ENCODE peak calls at places on chromosomes 4 and X, in ten cellular contexts. One of them, this sample, is unnamed.
A peak's percentile ranks its signal among the peaks of the same experiment; 100 is the strongest.

GRCh38 chrX:107429090-107429489 is 20.4 kb upstream of the FRMPD3 start:
- DNase-seq in Panc1: no peak
- DNase-seq in stromal cell of bone marrow: no peak
- DNase-seq in T-helper 2 cell: no peak
- DNase-seq in fibroblast of gingiva: no peak
- DNase-seq in NCI-H2029 treated with DMSO at 0.1 percent for 48 hours: no peak
- DNase-seq in cortex of kidney: no peak
- DNase-seq in pancreas: peak; percentile 59
- DNase-seq in fibroblast of the aortic adventitia: peak; percentile 28
- DNase-seq in EL: peak; percentile 17
- DNase-seq in this sample: peak; percentile 36

GRCh38 chr4:17502764-17503163 is 9.1 kb downstream of the QDPR start:
- DNase-seq in NCI-H2029 treated with DMSO at 0.1 percent for 48 hours: no peak
- DNase-seq in EL: peak; percentile 14
- DNase-seq in T-helper 2 cell: no peak
- DNase-seq in Panc1: no peak
- DNase-seq in stromal cell of bone marrow: no peak
- DNase-seq in pancreas: no peak
- DNase-seq in cortex of kidney: no peak
- DNase-seq in fibroblast of gingiva: no peak
- DNase-seq in fibroblast of the aortic adventitia: no peak
- DNase-seq in this sample: peak; percentile 24

GRCh38 chr4:156547439-156547838 is 424.2 kb downstream of the PDGFC start:
- DNase-seq in cortex of kidney: no peak
- DNase-seq in pancreas: no peak
- DNase-seq in Panc1: peak; percentile 8
- DNase-seq in stromal cell of bone marrow: peak; percentile 92
- DNase-seq in T-helper 2 cell: no peak
- DNase-seq in NCI-H2029 treated with DMSO at 0.1 percent for 48 hours: no peak
- DNase-seq in fibroblast of gingiva: peak; percentile 80
- DNase-seq in fibroblast of the aortic adventitia: peak; percentile 93
- DNase-seq in EL: peak; percentile 87
- DNase-seq in this sample: peak; percentile 85

GRCh38 chrX:15761564-15762191 is 23.6 kb downstream of the CA5B start:
- DNase-seq in stromal cell of bone marrow: peak; percentile 18
- DNase-seq in fibroblast of the aortic adventitia: peak; percentile 49
- DNase-seq in NCI-H2029 treated with DMSO at 0.1 percent for 48 hours: no peak
- DNase-seq in EL: peak; percentile 31
- DNase-seq in fibroblast of gingiva: peak; percentile 6
- DNase-seq in Panc1: no peak
- DNase-seq in cortex of kidney: no peak
- DNase-seq in pancreas: no peak
- DNase-seq in T-helper 2 cell: peak; percentile 21
- DNase-seq in this sample: peak; percentile 45

GRCh38 chr4:137502730-137503129 is 29.6 kb downstream of the PCDH18 start:
- DNase-seq in fibroblast of gingiva: no peak
- DNase-seq in NCI-H2029 treated with DMSO at 0.1 percent for 48 hours: no peak
- DNase-seq in Panc1: no peak
- DNase-seq in pancreas: no peak
- DNase-seq in EL: no peak
- DNase-seq in stromal cell of bone marrow: no peak
- DNase-seq in fibroblast of the aortic adventitia: no peak
- DNase-seq in cortex of kidney: no peak
- DNase-seq in T-helper 2 cell: no peak
- DNase-seq in this sample: no peak

GRCh38 chrX:101736651-101737050 is 77.0 kb upstream of the ARMCX2 start:
- DNase-seq in cortex of kidney: no peak
- DNase-seq in NCI-H2029 treated with DMSO at 0.1 percent for 48 hours: no peak
- DNase-seq in fibroblast of gingiva: no peak
- DNase-seq in pancreas: no peak
- DNase-seq in T-helper 2 cell: no peak
- DNase-seq in EL: no peak
- DNase-seq in stromal cell of bone marrow: no peak
- DNase-seq in fibroblast of the aortic adventitia: no peak
- DNase-seq in Panc1: no peak
- DNase-seq in this sample: no peak

GRCh38 chr4:186781032-186781917 is 57.6 kb upstream of the FAT1 start:
- DNase-seq in T-helper 2 cell: no peak
- DNase-seq in fibroblast of the aortic adventitia: no peak
- DNase-seq in cortex of kidney: no peak
- DNase-seq in stromal cell of bone marrow: no peak
- DNase-seq in NCI-H2029 treated with DMSO at 0.1 percent for 48 hours: no peak
- DNase-seq in Panc1: no peak
- DNase-seq in EL: peak; percentile 71
- DNase-seq in fibroblast of gingiva: no peak
- DNase-seq in pancreas: no peak
- DNase-seq in this sample: peak; percentile 78

GRCh38 chr4:44772340-44772739 is 46.0 kb upstream of the GNPDA2 start:
- DNase-seq in EL: no peak
- DNase-seq in NCI-H2029 treated with DMSO at 0.1 percent for 48 hours: no peak
- DNase-seq in fibroblast of the aortic adventitia: no peak
- DNase-seq in cortex of kidney: no peak
- DNase-seq in pancreas: no peak
- DNase-seq in stromal cell of bone marrow: no peak
- DNase-seq in fibroblast of gingiva: no peak
- DNase-seq in T-helper 2 cell: no peak
- DNase-seq in Panc1: no peak
- DNase-seq in this sample: no peak

GRCh38 chr4:13537011-13537831 is 7.1 kb downstream of the NKX3-2 start:
- DNase-seq in pancreas: no peak
- DNase-seq in fibroblast of the aortic adventitia: no peak
- DNase-seq in Panc1: no peak
- DNase-seq in T-helper 2 cell: no peak
- DNase-seq in stromal cell of bone marrow: no peak
- DNase-seq in cortex of kidney: no peak
- DNase-seq in fibroblast of gingiva: no peak
- DNase-seq in NCI-H2029 treated with DMSO at 0.1 percent for 48 hours: no peak
- DNase-seq in EL: no peak
- DNase-seq in this sample: no peak

GRCh38 chrX:111854778-111855490 is 21.0 kb upstream of the TRPC5OS start:
- DNase-seq in fibroblast of the aortic adventitia: no peak
- DNase-seq in NCI-H2029 treated with DMSO at 0.1 percent for 48 hours: no peak
- DNase-seq in T-helper 2 cell: no peak
- DNase-seq in Panc1: no peak
- DNase-seq in EL: no peak
- DNase-seq in stromal cell of bone marrow: no peak
- DNase-seq in fibroblast of gingiva: no peak
- DNase-seq in cortex of kidney: no peak
- DNase-seq in pancreas: peak; percentile 13
- DNase-seq in this sample: no peak

GRCh38 chrX:139058831-139059495 is 347.4 kb upstream of the FGF13 start:
- DNase-seq in fibroblast of the aortic adventitia: peak; percentile 72
- DNase-seq in fibroblast of gingiva: peak; percentile 2
- DNase-seq in EL: no peak
- DNase-seq in cortex of kidney: no peak
- DNase-seq in stromal cell of bone marrow: no peak
- DNase-seq in pancreas: no peak
- DNase-seq in Panc1: no peak
- DNase-seq in NCI-H2029 treated with DMSO at 0.1 percent for 48 hours: no peak
- DNase-seq in T-helper 2 cell: no peak
- DNase-seq in this sample: peak; percentile 45

GRCh38 chr4:10240691-10241090 is 124.1 kb upstream of the WDR1 start:
- DNase-seq in pancreas: no peak
- DNase-seq in EL: no peak
- DNase-seq in stromal cell of bone marrow: no peak
- DNase-seq in fibroblast of gingiva: no peak
- DNase-seq in fibroblast of the aortic adventitia: no peak
- DNase-seq in Panc1: no peak
- DNase-seq in cortex of kidney: no peak
- DNase-seq in NCI-H2029 treated with DMSO at 0.1 percent for 48 hours: no peak
- DNase-seq in T-helper 2 cell: no peak
- DNase-seq in this sample: no peak

GRCh38 chrX:12263211-12263610 is 124.9 kb downstream of the FRMPD4 start:
- DNase-seq in fibroblast of gingiva: no peak
- DNase-seq in EL: no peak
- DNase-seq in pancreas: no peak
- DNase-seq in stromal cell of bone marrow: no peak
- DNase-seq in NCI-H2029 treated with DMSO at 0.1 percent for 48 hours: no peak
- DNase-seq in cortex of kidney: no peak
- DNase-seq in Panc1: no peak
- DNase-seq in T-helper 2 cell: no peak
- DNase-seq in fibroblast of the aortic adventitia: no peak
- DNase-seq in this sample: peak; percentile 54

GRCh38 chr4:141119071-141119470 is 14.2 kb downstream of the RNF150 start:
- DNase-seq in T-helper 2 cell: no peak
- DNase-seq in fibroblast of the aortic adventitia: no peak
- DNase-seq in EL: no peak
- DNase-seq in pancreas: no peak
- DNase-seq in fibroblast of gingiva: no peak
- DNase-seq in stromal cell of bone marrow: no peak
- DNase-seq in Panc1: no peak
- DNase-seq in NCI-H2029 treated with DMSO at 0.1 percent for 48 hours: no peak
- DNase-seq in cortex of kidney: no peak
- DNase-seq in this sample: no peak

GRCh38 chr4:109977854-109978501 is 65.3 kb downstream of the EGF start:
- DNase-seq in fibroblast of gingiva: peak; percentile 27
- DNase-seq in cortex of kidney: no peak
- DNase-seq in pancreas: no peak
- DNase-seq in fibroblast of the aortic adventitia: peak; percentile 68
- DNase-seq in T-helper 2 cell: no peak
- DNase-seq in EL: peak; percentile 48
- DNase-seq in Panc1: no peak
- DNase-seq in NCI-H2029 treated with DMSO at 0.1 percent for 48 hours: peak; percentile 22
- DNase-seq in stromal cell of bone marrow: peak; percentile 32
- DNase-seq in this sample: peak; percentile 73

GRCh38 chr4:188190461-188190860 is 51.2 kb downstream of the TRIML1 start:
- DNase-seq in pancreas: no peak
- DNase-seq in Panc1: no peak
- DNase-seq in fibroblast of gingiva: peak; percentile 4
- DNase-seq in T-helper 2 cell: no peak
- DNase-seq in NCI-H2029 treated with DMSO at 0.1 percent for 48 hours: no peak
- DNase-seq in EL: no peak
- DNase-seq in stromal cell of bone marrow: peak; percentile 63
- DNase-seq in cortex of kidney: no peak
- DNase-seq in fibroblast of the aortic adventitia: no peak
- DNase-seq in this sample: no peak

GRCh38 chr4:26993541-26993940 is 132.9 kb downstream of the STIM2 start:
- DNase-seq in T-helper 2 cell: no peak
- DNase-seq in EL: no peak
- DNase-seq in NCI-H2029 treated with DMSO at 0.1 percent for 48 hours: no peak
- DNase-seq in fibroblast of the aortic adventitia: no peak
- DNase-seq in cortex of kidney: no peak
- DNase-seq in Panc1: no peak
- DNase-seq in fibroblast of gingiva: no peak
- DNase-seq in pancreas: no peak
- DNase-seq in stromal cell of bone marrow: no peak
- DNase-seq in this sample: no peak

GRCh38 chrX:16416588-16416987 is 233.4 kb upstream of the S100G start:
- DNase-seq in NCI-H2029 treated with DMSO at 0.1 percent for 48 hours: no peak
- DNase-seq in stromal cell of bone marrow: no peak
- DNase-seq in pancreas: no peak
- DNase-seq in T-helper 2 cell: no peak
- DNase-seq in Panc1: no peak
- DNase-seq in cortex of kidney: no peak
- DNase-seq in fibroblast of the aortic adventitia: no peak
- DNase-seq in fibroblast of gingiva: no peak
- DNase-seq in EL: no peak
- DNase-seq in this sample: no peak

GRCh38 chrX:139881130-139881529 is 51.7 kb downstream of the ATP11C start:
- DNase-seq in pancreas: no peak
- DNase-seq in fibroblast of gingiva: no peak
- DNase-seq in T-helper 2 cell: no peak
- DNase-seq in EL: peak; percentile 61
- DNase-seq in stromal cell of bone marrow: no peak
- DNase-seq in fibroblast of the aortic adventitia: peak; percentile 89
- DNase-seq in NCI-H2029 treated with DMSO at 0.1 percent for 48 hours: no peak
- DNase-seq in cortex of kidney: no peak
- DNase-seq in Panc1: no peak
- DNase-seq in this sample: peak; percentile 77

GRCh38 chr4:141871086-141871485 is 234.7 kb downstream of the IL15 start:
- DNase-seq in Panc1: no peak
- DNase-seq in cortex of kidney: no peak
- DNase-seq in fibroblast of the aortic adventitia: peak; percentile 24
- DNase-seq in EL: no peak
- DNase-seq in fibroblast of gingiva: peak; percentile 12
- DNase-seq in pancreas: no peak
- DNase-seq in NCI-H2029 treated with DMSO at 0.1 percent for 48 hours: no peak
- DNase-seq in T-helper 2 cell: no peak
- DNase-seq in stromal cell of bone marrow: no peak
- DNase-seq in this sample: no peak